ENCODE peak calls at places on chromosome 17, in four cellular contexts. V is GM12878, W is hepatocyte, L is PC-9. Z is an unnamed sample.

GRCh38 chr17:41308918-41309359 is at the start of gene KRTAP16-1:
- DNase-seq in W (no peak), V (no peak), L (no peak), Z (no peak)

GRCh38 chr17:19727466-19728113 is 11.2 kb upstream of the SLC47A2 start:
- DNase-seq in L (no peak), W (peak), V (no peak), Z (no peak)

GRCh38 chr17:69159418-69159817 is 17.7 kb upstream of the ABCA6 start:
- DNase-seq in V (no peak), W (no peak), L (no peak), Z (no peak)

GRCh38 chr17:44071198-44071520 is 624 bp downstream of the G6PC3 start:
- DNase-seq in V (no peak), W (no peak), L (no peak), Z (no peak)

GRCh38 chr17:17824780-17825614 is 11.8 kb downstream of the SREBF1 start:
- DNase-seq in L (peak), W (no peak), V (no peak), Z (no peak)

GRCh38 chr17:76869878-76870714 is 1.9 kb downstream of the MGAT5B start:
- DNase-seq in V (no peak), L (no peak), W (peak), Z (no peak)

GRCh38 chr17:37708616-37709212 is 36.1 kb downstream of the HNF1B start:
- DNase-seq in V (no peak), L (peak), W (peak), Z (no peak)

GRCh38 chr17:73936908-73937627 is 266.4 kb upstream of the RPL38 start:
- DNase-seq in W (no peak), V (no peak), L (no peak), Z (no peak)

GRCh38 chr17:65553009-65553645 is 8.3 kb downstream of the AXIN2 start:
- DNase-seq in L (no peak), W (no peak), V (no peak), Z (no peak)

GRCh38 chr17:58677204-58677880 is 14.5 kb downstream of the TEX14 start:
- DNase-seq in V (no peak), L (no peak), W (no peak), Z (no peak)

GRCh38 chr17:47225436-47225858 is 16.3 kb downstream of the MYL4 start:
- DNase-seq in W (no peak), V (no peak), L (peak), Z (no peak)

GRCh38 chr17:18362509-18363020 is 785 bp downstream of the SHMT1 start:
- DNase-seq in V (no peak), W (peak), L (peak), Z (peak)

GRCh38 chr17:49913226-49914095 is 55.5 kb upstream of the DLX4 start:
- DNase-seq in W (no peak), L (no peak), V (no peak), Z (no peak)

GRCh38 chr17:34299918-34300600 is 14.5 kb downstream of the CCL11 start:
- DNase-seq in W (no peak), V (no peak), L (no peak), Z (no peak)

GRCh38 chr17:3887394-3887793 is 5.5 kb downstream of the CAMKK1 start:
- DNase-seq in W (no peak), L (no peak), V (no peak), Z (no peak)

GRCh38 chr17:61764846-61765245 is 98.5 kb downstream of the BRIP1 start:
- DNase-seq in W (no peak), L (no peak), V (no peak), Z (no peak)

GRCh38 chr17:68455756-68456528 is 1.4 kb downstream of the WIPI1 start:
- DNase-seq in V (no peak), L (peak), W (peak), Z (no peak)

GRCh38 chr17:68790481-68790880 is 164.7 kb downstream of the ABCA8 start:
- DNase-seq in V (no peak), W (no peak), L (no peak), Z (no peak)

GRCh38 chr17:41800601-41801373 is 11.0 kb downstream of the P3H4 start:
- DNase-seq in V (no peak), L (peak), W (peak), Z (no peak)

GRCh38 chr17:36592316-36592710 is 634 bp downstream of the DHRS11 start:
- DNase-seq in W (peak), L (peak), V (no peak), Z (peak)

GRCh38 chr17:59962739-59963318 is 1.7 kb downstream of the RNFT1 start:
- DNase-seq in L (no peak), V (no peak), W (no peak), Z (no peak)

DNA sequence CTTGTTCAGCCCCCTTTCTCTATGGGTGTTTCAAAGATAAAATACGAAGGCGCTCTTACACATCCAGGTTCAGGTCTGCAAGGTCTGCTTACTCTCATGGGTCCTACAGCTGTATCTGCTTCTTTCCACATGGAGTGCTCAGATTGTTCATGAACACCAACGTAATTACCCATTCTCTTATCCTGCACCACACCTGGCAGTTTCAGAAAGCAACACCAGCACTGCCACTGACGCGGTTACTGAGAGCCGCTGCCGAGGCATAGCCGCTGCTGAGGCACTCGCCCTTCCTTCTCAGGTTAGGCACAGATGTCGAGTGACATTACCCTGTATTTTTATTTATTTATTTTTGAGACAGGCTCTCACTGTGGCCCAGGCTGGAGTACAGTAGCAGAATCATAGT is 147.1 kb downstream of the RPTOR start:
- DNase-seq in V (no peak), W (no peak), L (no peak), Z (no peak)
- H3K4me2 ChIP-seq in V (no peak), W (no peak), L (no peak), Z (no peak)

GRCh38 chr17:8839410-8839935 is 28.0 kb downstream of the PIK3R6 start:
- DNase-seq in W (no peak), L (no peak), V (no peak), Z (no peak)

GRCh38 chr17:8836821-8837426 is 30.6 kb downstream of the PIK3R6 start:
- DNase-seq in L (no peak), V (no peak), W (no peak), Z (no peak)

GRCh38 chr17:8835631-8836364 is 31.7 kb downstream of the PIK3R6 start:
- DNase-seq in L (no peak), W (no peak), V (no peak), Z (no peak)

GRCh38 chr17:8838551-8839095 is 28.9 kb downstream of the PIK3R6 start:
- DNase-seq in W (no peak), L (no peak), V (no peak), Z (no peak)

GRCh38 chr17:8837438-8838075 is 29.9 kb downstream of the PIK3R6 start:
- DNase-seq in W (no peak), L (no peak), V (no peak), Z (no peak)
- H3K4me2 ChIP-seq in W (no peak), L (no peak), V (no peak), Z (no peak)

GRCh38 chr17:30345527-30346075 is 11.7 kb upstream of the TMIGD1 start:
- DNase-seq in L (no peak), W (peak), V (no peak), Z (no peak)

GRCh38 chr17:30346211-30346831 is 12.5 kb upstream of the TMIGD1 start:
- DNase-seq in L (no peak), V (no peak), W (no peak), Z (no peak)

GRCh38 chr17:30343741-30344140 is 9.9 kb upstream of the TMIGD1 start:
- DNase-seq in W (no peak), V (no peak), L (no peak), Z (no peak)

GRCh38 chr17:30345089-30345433 is 11.2 kb upstream of the TMIGD1 start:
- DNase-seq in W (no peak), L (no peak), V (no peak), Z (no peak)

DNA sequence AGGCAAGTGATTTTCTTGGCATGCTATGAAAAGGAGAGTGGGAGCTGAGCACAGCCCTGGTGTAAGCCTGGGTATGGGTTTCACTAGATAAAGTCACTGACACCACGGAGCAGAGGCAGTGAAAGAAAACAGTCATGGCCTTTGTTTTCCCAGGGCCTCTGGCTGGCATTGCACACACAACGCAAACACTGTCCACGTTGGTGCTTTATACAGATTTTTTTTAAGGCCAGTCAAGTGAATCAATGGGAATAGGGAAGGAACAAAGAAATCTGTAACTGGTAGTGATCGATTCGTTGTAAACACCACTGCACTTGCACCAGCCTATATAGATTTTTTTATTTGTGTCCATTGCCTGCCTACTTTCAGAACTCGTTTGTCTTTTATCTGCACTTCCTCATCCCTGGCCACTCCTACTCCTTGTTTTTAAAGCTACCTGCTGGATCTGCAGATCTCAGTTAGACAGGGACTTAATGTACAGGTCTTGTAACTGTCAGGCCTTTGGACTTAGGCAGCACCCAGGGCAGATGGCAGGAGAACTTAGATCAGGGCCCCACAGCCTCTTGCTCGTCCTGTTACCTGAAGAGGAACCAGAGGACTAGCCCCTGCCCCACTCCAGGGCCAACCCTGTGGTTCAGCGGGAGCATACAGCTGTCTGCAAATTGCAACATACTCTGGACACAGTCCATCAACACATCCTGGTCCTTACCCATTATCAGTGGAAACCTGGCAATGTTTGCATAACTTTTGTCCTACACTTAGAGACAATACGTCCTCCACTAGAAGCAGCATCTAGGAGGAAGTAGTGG is 10.6 kb upstream of the TMIGD1 start:
- DNase-seq in L (peak), V (no peak), W (peak), Z (no peak)
- H3K4me2 ChIP-seq in L (peak), V (no peak), W (peak), Z (no peak)

DNA sequence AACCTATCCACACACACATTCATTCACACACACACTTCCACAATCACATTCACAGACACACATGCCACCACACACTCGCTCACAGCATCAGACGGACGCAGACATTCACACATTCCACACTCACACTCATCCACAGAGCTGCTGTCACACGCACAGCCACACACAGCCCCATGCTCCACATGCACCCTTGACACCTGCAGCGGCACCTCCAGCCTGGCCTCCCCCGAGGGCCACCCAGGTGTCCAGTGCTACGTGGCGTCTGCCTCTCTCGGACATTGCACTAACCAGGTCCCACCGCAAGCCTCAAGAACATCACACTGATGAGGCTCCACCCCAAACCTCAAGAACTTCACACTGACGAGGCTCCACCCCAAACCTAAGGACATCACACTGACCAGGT is 155.2 kb downstream of the RBFOX3 start:
- DNase-seq in W (no peak), V (no peak), L (no peak), Z (no peak)
- H3K4me2 ChIP-seq in W (no peak), V (no peak), L (no peak), Z (no peak)